ENCODE peak calls at places on chromosome 1, in seven cellular contexts. P is IMR-90, B is left lung, Q is MM.1S, W is transverse colon, M is keratinocyte, H is uterus. D is an unnamed sample.

GRCh38 chr1:84434081-84434755 is 35.9 kb downstream of the DNASE2B start:
- DNase-seq in P (no peak), B (no peak), Q (no peak), W (no peak), M (no peak), H (no peak), D (no peak)

GRCh38 chr1:153631047-153632022 is 2.5 kb upstream of the CHTOP start:
- DNase-seq in P (no peak), B (no peak), Q (no peak), W (no peak), M (no peak), H (no peak), D (no peak)

GRCh38 chr1:31814041-31814511 is 1.7 kb downstream of the SPOCD1 start:
- DNase-seq in P (no peak), B (peak; percentile 63), Q (no peak), W (no peak), M (no peak), H (no peak), D (peak; percentile 13)

GRCh38 chr1:218982482-218982881 is 191.2 kb upstream of the LYPLAL1 start:
- DNase-seq in P (no peak), B (peak; percentile 40), Q (no peak), W (no peak), M (no peak), H (no peak), D (no peak)

GRCh38 chr1:94982403-94982802 is 55.5 kb upstream of the CNN3 start:
- DNase-seq in P (no peak), B (no peak), Q (no peak), W (no peak), M (no peak), H (no peak), D (no peak)

GRCh38 chr1:180837025-180837424 is 75.7 kb upstream of the KIAA1614 start:
- DNase-seq in P (no peak), B (no peak), Q (no peak), W (no peak), M (no peak), H (no peak), D (no peak)

GRCh38 chr1:17582124-17582768 is 42.7 kb downstream of the ARHGEF10L start:
- DNase-seq in P (no peak), B (no peak), Q (no peak), W (no peak), M (peak; percentile 73), H (no peak), D (no peak)

GRCh38 chr1:87224209-87224608 is 104.5 kb upstream of the LMO4 start:
- DNase-seq in P (peak; percentile 100), B (no peak), Q (no peak), W (no peak), M (peak; percentile 91), H (no peak), D (no peak)

GRCh38 chr1:50522943-50523342 is 99.7 kb upstream of the DMRTA2 start:
- DNase-seq in P (no peak), B (no peak), Q (no peak), W (no peak), M (no peak), H (no peak), D (no peak)

GRCh38 chr1:43819354-43819753 is 112.0 kb downstream of the ST3GAL3 start:
- DNase-seq in P (no peak), B (no peak), Q (no peak), W (no peak), M (no peak), H (no peak), D (no peak)

GRCh38 chr1:43814401-43814800 is 107.1 kb downstream of the ST3GAL3 start:
- DNase-seq in P (no peak), B (no peak), Q (peak; percentile 59), W (no peak), M (no peak), H (no peak), D (no peak)

GRCh38 chr1:43821471-43821870 is 112.1 kb upstream of the ARTN start:
- DNase-seq in P (no peak), B (no peak), Q (no peak), W (no peak), M (no peak), H (no peak), D (no peak)

GRCh38 chr1:43818691-43819090 is 111.4 kb downstream of the ST3GAL3 start:
- DNase-seq in P (no peak), B (no peak), Q (no peak), W (no peak), M (no peak), H (no peak), D (no peak)

GRCh38 chr1:43817304-43817939 is 110.1 kb downstream of the ST3GAL3 start:
- DNase-seq in P (no peak), B (no peak), Q (no peak), W (no peak), M (no peak), H (no peak), D (no peak)
- H3K4me3 ChIP-seq in P (no peak overlapping the region), B (no peak overlapping the region), Q (no peak overlapping the region), W (no peak overlapping the region), M (no peak overlapping the region), H (no peak overlapping the region), D (no peak overlapping the region)

DNA sequence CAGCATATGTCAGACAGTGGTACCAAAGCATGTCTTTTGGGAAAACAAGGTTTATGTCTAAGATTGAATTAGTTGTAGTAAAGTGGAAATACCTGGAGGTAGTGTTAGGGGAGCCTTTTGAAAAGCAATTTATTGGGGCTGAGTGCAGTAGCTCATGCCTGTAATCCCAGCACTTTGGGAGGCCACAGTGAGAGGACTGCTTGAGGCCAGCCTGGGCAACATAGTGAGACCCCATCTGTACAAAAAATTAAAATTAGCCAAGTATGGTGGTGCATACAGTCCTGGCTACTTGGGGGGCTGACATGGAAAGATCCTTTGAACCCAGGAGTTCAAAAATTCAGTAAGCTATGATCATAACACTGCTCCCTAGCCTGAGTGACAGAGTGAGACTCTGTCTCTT is 7.3 kb downstream of the ZMPSTE24 start:
- DNase-seq in P (no peak), B (no peak), Q (no peak), W (no peak), M (no peak), H (no peak), D (no peak)
- H3K4me1 ChIP-seq in P (peaks cover 7% of the 10 kb centered on the region), B (no peaks in the 10 kb centered on the region), Q (peaks cover 14% of the 10 kb centered on the region), W (no peaks in the 10 kb centered on the region), M (peaks cover 28% of the 10 kb centered on the region), H (peaks cover 6% of the 10 kb centered on the region), D (peaks cover 78% of the 10 kb centered on the region)

GRCh38 chr1:8718878-8719361 is 98.5 kb downstream of the RERE start:
- DNase-seq in P (no peak), B (no peak), Q (no peak), W (no peak), M (no peak), H (no peak), D (no peak)
- TF ChIP-seq CTCF in P (peak; percentile 34), B (no peak), Q (peak; percentile 32), W (peak; percentile 12), M (no peak), H (peak; percentile 34), D (no peak)

DNA sequence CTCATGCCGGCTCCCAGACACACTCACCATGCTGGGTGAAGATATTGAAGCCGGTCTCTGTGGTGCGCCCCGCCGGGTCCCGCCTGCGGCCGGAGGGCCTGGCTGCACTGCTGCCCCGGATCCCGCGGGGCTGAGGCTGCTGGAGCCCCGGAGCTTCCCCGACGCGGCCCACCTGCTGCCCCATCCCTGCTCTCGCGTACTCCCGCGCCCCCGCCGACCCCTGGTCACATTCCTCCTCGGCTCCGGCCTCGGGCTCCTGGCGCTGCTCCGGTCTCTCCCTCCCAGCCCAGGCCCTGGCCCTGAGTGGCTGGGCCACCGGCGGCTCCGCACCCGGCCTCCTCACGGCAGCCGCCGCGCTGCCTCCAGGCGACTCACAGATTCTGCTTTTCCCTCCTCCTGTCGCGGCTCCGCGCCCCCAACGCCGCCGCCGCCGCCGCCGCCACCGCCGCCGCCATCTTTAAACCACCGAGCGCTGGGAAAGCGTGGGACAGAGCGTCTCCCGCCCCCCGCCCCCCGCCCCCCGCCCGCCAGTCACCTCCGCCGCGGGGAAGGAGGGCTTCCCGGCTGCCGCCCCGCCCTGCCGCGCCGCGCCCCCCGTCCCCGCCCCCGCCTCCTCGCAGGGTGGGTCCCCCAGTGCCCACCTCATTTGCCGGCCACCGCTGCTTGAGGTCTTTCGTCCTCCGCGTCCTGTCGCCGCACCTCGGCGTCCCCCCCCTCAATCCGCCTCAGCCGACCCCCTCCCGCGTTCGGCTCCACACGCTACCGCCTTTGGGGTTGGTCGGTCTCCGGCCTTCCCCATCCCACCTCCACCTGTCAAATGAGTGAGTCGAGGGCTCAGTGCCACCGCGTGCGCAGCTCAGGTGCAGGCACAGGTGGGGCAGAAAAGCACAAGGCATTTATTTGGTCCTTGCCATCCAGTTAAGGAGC is at the start of gene ABL2:
- DNase-seq in P (no peak), B (peak; percentile 88), Q (peak; percentile 80), W (peak; percentile 47), M (no peak), H (peak; percentile 19), D (no peak)
- H3K4me3 ChIP-seq in P (peak within 1 kb of the TSS; percentile 99), B (peak within 1 kb of the TSS; percentile 94), Q (peak within 1 kb of the TSS; percentile 87), W (peak within 1 kb of the TSS; percentile 58), M (peak within 1 kb of the TSS; percentile 90), H (peak within 1 kb of the TSS; percentile 99), D (peak within 1 kb of the TSS; percentile 88)

GRCh38 chr1:236160540-236161127 is 18.3 kb downstream of the GPR137B start:
- DNase-seq in P (no peak), B (no peak), Q (no peak), W (no peak), M (no peak), H (no peak), D (no peak)

GRCh38 chr1:236158719-236159118 is 16.4 kb downstream of the GPR137B start:
- DNase-seq in P (no peak), B (no peak), Q (no peak), W (no peak), M (no peak), H (no peak), D (no peak)

GRCh38 chr1:236156512-236157208 is 14.3 kb downstream of the GPR137B start:
- DNase-seq in P (no peak), B (peak; percentile 85), Q (peak; percentile 67), W (peak; percentile 36), M (no peak), H (no peak), D (peak; percentile 47)

GRCh38 chr1:236161230-236161629 is 18.9 kb downstream of the GPR137B start:
- DNase-seq in P (no peak), B (no peak), Q (no peak), W (no peak), M (no peak), H (no peak), D (no peak)

GRCh38 chr1:236159704-236160539 is 17.6 kb downstream of the GPR137B start:
- DNase-seq in P (no peak), B (no peak), Q (no peak), W (peak; percentile 43), M (no peak), H (no peak), D (no peak)
- H3K4me1 ChIP-seq in P (no peaks in the 10 kb centered on the region), B (no peaks in the 10 kb centered on the region), Q (peaks cover 19% of the 10 kb centered on the region), W (peaks cover 3% of the 10 kb centered on the region), M (no peaks in the 10 kb centered on the region), H (no peaks in the 10 kb centered on the region), D (no peaks in the 10 kb centered on the region)

DNA sequence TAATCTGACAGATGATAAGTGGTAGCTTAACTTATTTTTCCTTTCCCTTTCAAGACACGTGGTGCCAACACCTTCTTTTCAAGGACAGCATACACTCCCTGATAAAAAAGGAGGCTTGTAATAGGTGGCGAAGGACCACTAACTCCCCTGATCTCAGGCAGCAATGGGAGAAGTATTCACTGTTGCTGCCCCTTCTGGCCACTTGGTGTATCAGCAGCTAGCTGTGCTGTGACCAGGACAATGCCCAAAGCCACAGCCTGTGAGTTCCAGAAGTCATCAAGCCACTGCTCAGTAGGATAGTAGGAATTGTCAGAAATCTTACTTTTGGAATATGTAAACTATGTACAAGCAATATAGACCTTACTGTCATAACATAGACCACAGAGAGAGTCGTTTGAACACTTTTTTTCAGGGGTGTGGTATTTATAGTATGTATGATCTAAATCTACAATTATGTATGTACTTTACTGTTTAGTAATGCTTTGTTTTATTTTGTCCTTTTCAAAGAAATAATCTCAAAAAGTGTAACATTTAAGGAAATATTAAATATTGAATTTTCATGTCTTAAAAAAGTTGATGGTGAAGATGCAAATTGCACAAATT is 248.3 kb upstream of the CAMK1G start:
- DNase-seq in P (peak; percentile 20), B (no peak), Q (peak; percentile 51), W (no peak), M (no peak), H (no peak), D (no peak)
- TF ChIP-seq CTCF in P (peak; percentile 60), B (peak; percentile 69), Q (peak; percentile 91), W (peak; percentile 62), M (peak; percentile 79), H (no peak), D (peak; percentile 18)

D was measured in tibial artery.